ENCODE peak calls at places on chromosomes 3 and 15, in six cellular contexts. B is fibroblast of lung, Q is lower lobe of right lung, A is type B pancreatic cell, F is tibial artery, I is HL-60. Z is an unnamed sample.

GRCh38 chr3:58206406-58207011 is 4.3 kb downstream of the DNASE1L3 start:
- DNase-seq in B (peak; percentile 61), A (no peak), F (no peak), Q (no peak), I (no peak), Z (peak; percentile 32)

GRCh38 chr15:96331141-96331941 is 841 bp downstream of the NR2F2 start:
- DNase-seq in F (peak; percentile 19), B (peak; percentile 54), Q (peak; percentile 56), A (no peak), I (peak; percentile 62), Z (no peak)

GRCh38 chr3:105688821-105689220 is 180.0 kb downstream of the CBLB start:
- DNase-seq in B (no peak), Q (no peak), A (no peak), I (no peak), F (no peak), Z (no peak)

GRCh38 chr3:113148307-113148703 is 63.1 kb upstream of the BOC start:
- DNase-seq in I (no peak), Q (no peak), B (no peak), F (no peak), A (peak; percentile 71), Z (no peak)

GRCh38 chr3:97658670-97659285 is 105.8 kb upstream of the ARL6 start:
- DNase-seq in I (no peak), B (peak; percentile 1), Q (no peak), F (no peak), A (no peak), Z (no peak)

GRCh38 chr15:74336061-74337005 is 31.1 kb downstream of the CYP11A1 start:
- DNase-seq in F (no peak), Q (peak; percentile 19), A (no peak), I (no peak), B (no peak), Z (peak; percentile 67)

GRCh38 chr3:53938645-53939044 is 47.0 kb upstream of the SELENOK start:
- DNase-seq in B (peak; percentile 41), Q (no peak), F (no peak), I (peak; percentile 40), A (no peak), Z (no peak)

GRCh38 chr3:185215873-185216586 is 37.8 kb downstream of the EHHADH start:
- DNase-seq in B (no peak), I (no peak), A (no peak), F (no peak), Q (no peak), Z (no peak)

GRCh38 chr3:126351086-126351770 is 6.0 kb downstream of the KLF15 start:
- DNase-seq in I (no peak), B (no peak), Q (peak; percentile 30), A (no peak), F (peak; percentile 18), Z (no peak)

GRCh38 chr15:58058068-58058467 is 7.4 kb downstream of the ALDH1A2 start:
- DNase-seq in A (no peak), I (no peak), B (no peak), F (no peak), Q (no peak), Z (no peak)

GRCh38 chr15:58058729-58059128 is 6.8 kb downstream of the ALDH1A2 start:
- DNase-seq in Q (no peak), A (no peak), I (no peak), F (no peak), B (no peak), Z (no peak)

GRCh38 chr15:58053236-58054153 is 12.0 kb downstream of the ALDH1A2 start:
- DNase-seq in F (no peak), B (no peak), A (no peak), I (no peak), Q (no peak), Z (no peak)

GRCh38 chr15:58057559-58057958 is 8.0 kb downstream of the ALDH1A2 start:
- DNase-seq in A (no peak), I (no peak), Q (no peak), B (no peak), F (no peak), Z (no peak)

DNA sequence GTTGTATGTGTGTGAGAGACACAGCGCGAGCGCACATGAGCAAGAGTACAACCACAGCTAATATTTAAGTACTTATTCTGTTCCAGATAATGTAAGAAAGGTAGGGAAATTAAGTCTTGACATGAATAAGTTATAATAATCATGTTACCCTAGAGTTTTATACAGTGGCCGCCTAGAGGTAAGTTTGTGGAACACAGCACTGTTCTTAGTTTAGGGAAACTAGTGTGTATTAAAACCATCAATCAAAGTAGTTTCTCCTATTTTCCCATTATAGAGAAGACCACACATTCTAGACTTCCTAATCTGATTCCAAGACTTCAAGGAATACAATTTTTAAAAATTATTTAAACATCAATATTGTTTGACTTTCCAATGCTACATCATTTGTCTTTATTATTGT is 9.5 kb downstream of the ALDH1A2 start:
- DNase-seq in A (no peak), B (no peak), I (no peak), Q (no peak), F (no peak), Z (no peak)
- TF ChIP-seq CTCF in A (peak; percentile 63), B (no peak), I (no peak), Q (no peak), F (no peak), Z (peak; percentile 56)

GRCh38 chr3:39332525-39332924 is 3.0 kb downstream of the CCR8 start:
- DNase-seq in B (no peak), A (no peak), I (no peak), Q (no peak), F (no peak), Z (no peak)

GRCh38 chr3:39330824-39331223 is 1.3 kb downstream of the CCR8 start:
- DNase-seq in F (no peak), Q (no peak), A (no peak), B (no peak), I (no peak), Z (no peak)

GRCh38 chr3:39329493-39329892 is at the start of gene CCR8:
- DNase-seq in F (no peak), B (no peak), Q (no peak), A (no peak), I (no peak), Z (no peak)

GRCh38 chr3:39334205-39334604 is 4.7 kb downstream of the CCR8 start:
- DNase-seq in A (no peak), I (no peak), F (no peak), B (no peak), Q (no peak), Z (no peak)

DNA sequence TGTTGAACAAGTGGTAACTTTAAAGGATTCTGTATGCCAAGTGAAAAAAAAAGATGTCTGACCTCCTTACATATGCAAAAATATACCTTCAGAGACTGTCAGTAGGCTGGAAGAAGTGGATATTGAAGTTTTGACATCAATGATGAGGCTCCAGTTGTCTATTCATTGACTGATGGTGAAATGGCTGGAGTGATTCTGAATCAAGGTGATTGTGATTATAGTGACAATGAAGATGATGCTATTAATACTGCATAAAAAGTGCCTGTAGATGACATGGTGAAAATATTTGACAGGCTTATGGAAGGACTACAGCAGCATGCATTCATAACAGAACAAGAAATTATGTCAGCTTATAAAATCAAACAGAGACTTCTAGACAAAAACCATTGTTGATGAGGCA is 4.1 kb downstream of the CCR8 start:
- DNase-seq in F (no peak), B (no peak), I (no peak), Q (no peak), A (no peak), Z (no peak)
- TF ChIP-seq CTCF in F (no peak), B (no peak), I (no peak), Q (no peak), A (no peak), Z (no peak)

GRCh38 chr15:28191832-28192231 is 92.7 kb upstream of the OCA2 start:
- DNase-seq in Q (peak; percentile 52), B (peak; percentile 85), F (peak; percentile 34), I (no peak), A (no peak), Z (no peak)
- TF ChIP-seq CTCF in Q (peak; percentile 19), B (peak; percentile 77), F (peak; percentile 23), I (no peak), A (peak; percentile 73), Z (peak; percentile 77)

DNA sequence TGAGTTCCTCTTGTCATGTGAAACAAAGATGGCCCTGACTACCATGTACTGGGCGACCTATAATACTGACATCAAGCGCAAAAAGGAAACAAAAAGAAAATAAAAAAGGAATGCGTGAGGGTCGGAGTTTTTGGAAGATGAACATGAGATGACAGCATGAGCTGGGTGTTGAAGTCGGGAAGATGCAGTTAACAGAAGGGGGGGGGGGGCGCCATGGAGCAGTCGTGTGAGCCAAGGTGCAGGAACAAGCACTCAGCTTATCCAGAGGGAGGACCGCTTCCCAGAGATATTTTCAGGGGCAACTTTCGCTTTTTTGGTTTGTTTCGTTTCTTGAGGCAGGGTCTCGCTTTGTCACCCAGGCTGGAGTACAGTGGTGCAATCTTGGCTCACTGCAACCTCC is 110.2 kb downstream of the RORA start:
- DNase-seq in F (no peak), A (no peak), I (no peak), B (no peak), Q (no peak), Z (no peak)
- TF ChIP-seq CTCF in F (no peak), A (peak; percentile 34), I (no peak), B (peak; percentile 33), Q (no peak), Z (peak; percentile 38)

DNA sequence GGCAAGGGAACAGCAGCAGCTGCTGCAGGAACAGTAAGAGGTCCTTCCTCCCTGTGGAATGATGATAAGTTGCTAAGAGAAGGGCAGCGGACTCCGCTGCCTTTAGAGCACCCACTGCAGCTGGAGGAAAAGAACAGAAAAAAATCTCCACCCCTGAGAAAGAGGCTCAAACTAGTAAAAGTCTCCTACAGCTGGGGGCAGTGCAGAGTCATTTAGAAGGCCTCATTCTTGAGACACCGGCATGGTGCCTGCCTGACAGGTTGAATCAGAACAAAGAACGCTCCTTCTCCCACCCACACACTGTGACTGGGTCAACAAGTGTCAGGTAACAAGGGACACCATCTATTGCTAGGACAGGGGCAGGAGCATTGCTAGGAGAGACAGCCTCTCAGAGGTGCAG is 188.4 kb downstream of the ABHD5 start:
- DNase-seq in Q (no peak), I (no peak), B (no peak), A (no peak), F (no peak), Z (no peak)
- TF ChIP-seq CTCF in Q (peak; percentile 14), I (no peak), B (peak; percentile 25), A (peak; percentile 54), F (no peak), Z (peak; percentile 61)

Z was measured in chondrocyte.